ENCODE peak calls at places on chromosomes 6 and 20, in four cellular contexts. P is activated CD4-positive, CD25-positive, alpha-beta regulatory T cell; V is KBM-7; U is stromal cell of bone marrow. I is an unnamed sample.

GRCh38 chr6:155066371-155066770 is 71.3 kb downstream of the TIAM2 start:
- DNase-seq in P (no peak), V (no peak), U (peak; percentile 36), I (no peak)

GRCh38 chr6:119463081-119463626 is 113.6 kb upstream of the MAN1A1 start:
- DNase-seq in P (no peak), V (no peak), U (no peak), I (no peak)

GRCh38 chr6:6915219-6915618 is 192.5 kb upstream of the RREB1 start:
- DNase-seq in P (no peak), V (peak; percentile 49), U (no peak), I (peak; percentile 42)

GRCh38 chr20:24781061-24781980 is 167.7 kb upstream of the CST7 start:
- DNase-seq in P (no peak), V (peak; percentile 5), U (peak; percentile 23), I (no peak)

GRCh38 chr20:32516985-32517873 is 67.9 kb downstream of the NOL4L start:
- DNase-seq in P (no peak), V (no peak), U (no peak), I (no peak)

GRCh38 chr6:19052219-19052618 is 665.1 kb downstream of the RNF144B start:
- DNase-seq in P (no peak), V (no peak), U (peak; percentile 11), I (no peak)

GRCh38 chr6:88856566-88856965 is 106.9 kb downstream of the RNGTT start:
- DNase-seq in P (no peak), V (no peak), U (no peak), I (no peak)

GRCh38 chr6:1028744-1029143 is 283.2 kb upstream of the FOXQ1 start:
- DNase-seq in P (no peak), V (no peak), U (no peak), I (no peak)

GRCh38 chr6:24283043-24283985 is 74.5 kb downstream of the DCDC2 start:
- DNase-seq in P (no peak), V (peak; percentile 85), U (peak; percentile 54), I (peak; percentile 57)

GRCh38 chr20:14477125-14477524 is 139.7 kb upstream of the FLRT3 start:
- DNase-seq in P (no peak), V (no peak), U (peak; percentile 81), I (no peak)

GRCh38 chr6:116513224-116513875 is 1.9 kb downstream of the CALHM5 start:
- DNase-seq in P (no peak), V (no peak), U (no peak), I (no peak)

GRCh38 chr20:31693987-31694661 is 28.5 kb downstream of the BCL2L1 start:
- DNase-seq in P (no peak), V (no peak), U (no peak), I (peak; percentile 40)

GRCh38 chr20:373171-373890 is 7.2 kb upstream of the TRIB3 start:
- DNase-seq in P (no peak), V (peak; percentile 87), U (peak; percentile 65), I (peak; percentile 86)

GRCh38 chr20:18138266-18138582 is 561 bp downstream of the KAT14 start:
- DNase-seq in P (no peak), V (no peak), U (no peak), I (no peak)

GRCh38 chr6:118739976-118740771 is 88.8 kb upstream of the CEP85L start:
- DNase-seq in P (no peak), V (no peak), U (no peak), I (peak; percentile 14)

GRCh38 chr6:14661188-14661587 is 543.6 kb downstream of the CD83 start:
- DNase-seq in P (no peak), V (peak; percentile 60), U (no peak), I (no peak)

I was measured in erythroblast.